ENCODE peak calls at places on chromosomes 5 and 9, in eight cellular contexts. X is transverse colon, K is stomach, U is adrenal gland, J is esophagus squamous epithelium, Q is A549, V is K562, P is esophagus muscularis mucosa. L is an unnamed sample. For H3K9me3, the result is how much of the 10 kb centered on the place peaks cover.

GRCh38 chr5:107524111-107524510 is 146.6 kb downstream of the EFNA5 start:
- DNase-seq in X (no peak), V (no peak), K (no peak), J (no peak), U (no peak), Q (no peak), P (no peak), L (no peak)

GRCh38 chr9:125990186-125990792 is 243.1 kb downstream of the PBX3 start:
- DNase-seq in P (no peak), V (no peak), X (no peak), Q (no peak), U (no peak), K (no peak), J (no peak), L (no peak)

GRCh38 chr9:14326264-14326826 is 12.4 kb upstream of the NFIB start:
- DNase-seq in J (no peak), X (no peak), V (no peak), K (no peak), P (no peak), U (no peak), Q (peak), L (no peak)

GRCh38 chr5:1860949-1861348 is 21.8 kb downstream of the IRX4 start:
- DNase-seq in U (no peak), Q (no peak), K (no peak), J (no peak), X (no peak), V (no peak), P (no peak), L (no peak)

GRCh38 chr9:98054376-98054951 is 2.1 kb upstream of the NANS start:
- DNase-seq in X (no peak), K (no peak), J (no peak), P (no peak), V (no peak), Q (no peak), U (no peak), L (no peak)

GRCh38 chr5:75020016-75020656 is 32.2 kb downstream of the GCNT4 start:
- DNase-seq in K (peak), Q (no peak), J (no peak), P (peak), V (no peak), U (no peak), X (peak), L (peak)

GRCh38 chr5:40652441-40653220 is 27.1 kb upstream of the PTGER4 start:
- DNase-seq in Q (no peak), X (peak), P (no peak), U (no peak), V (no peak), K (no peak), J (no peak), L (no peak)

GRCh38 chr5:11172484-11172883 is 411.4 kb upstream of the DAP start:
- DNase-seq in P (no peak), V (no peak), X (no peak), Q (no peak), K (no peak), J (no peak), U (no peak), L (no peak)

GRCh38 chr9:137083418-137084004 is 3.3 kb upstream of the MAN1B1 start:
- DNase-seq in X (peak), J (no peak), V (peak), P (peak), U (peak), K (peak), Q (peak), L (no peak)

GRCh38 chr5:6510132-6510531 is 61.5 kb downstream of the UBE2QL1 start:
- DNase-seq in P (no peak), Q (no peak), J (no peak), U (no peak), X (no peak), V (no peak), K (no peak), L (no peak)

GRCh38 chr5:102049517-102049916 is 246.6 kb downstream of the SLCO4C1 start:
- DNase-seq in K (no peak), X (no peak), Q (no peak), P (no peak), U (no peak), V (no peak), J (no peak), L (no peak)

GRCh38 chr5:90015584-90016018 is 394.0 kb downstream of the CETN3 start:
- DNase-seq in J (no peak), X (no peak), U (no peak), Q (no peak), K (no peak), V (no peak), P (no peak), L (no peak)

GRCh38 chr9:3893519-3893918 is 367.7 kb upstream of the RFX3 start:
- DNase-seq in Q (no peak), V (no peak), X (peak), U (no peak), J (no peak), K (no peak), P (no peak), L (no peak)

GRCh38 chr9:93205045-93205768 is 21.3 kb downstream of the WNK2 start:
- DNase-seq in K (peak), U (peak), P (no peak), J (no peak), V (no peak), X (no peak), Q (no peak), L (peak)

GRCh38 chr5:14180437-14180836 is 37.3 kb downstream of the TRIO start:
- DNase-seq in X (no peak), Q (no peak), K (no peak), P (no peak), U (no peak), V (no peak), J (no peak), L (no peak)

GRCh38 chr5:5078009-5078897 is 61.9 kb upstream of the ADAMTS16 start:
- DNase-seq in X (no peak), Q (no peak), U (no peak), J (no peak), P (peak), K (no peak), V (peak), L (no peak)

GRCh38 chr9:20844916-20845315 is 160.9 kb downstream of the FOCAD start:
- DNase-seq in P (no peak), X (no peak), V (no peak), U (no peak), Q (no peak), J (no peak), K (no peak), L (no peak)

GRCh38 chr5:76252437-76252836 is 150.6 kb upstream of the IQGAP2 start:
- DNase-seq in K (no peak), P (no peak), Q (no peak), X (no peak), V (no peak), J (no peak), U (no peak), L (no peak)

GRCh38 chr5:116395178-116395577 is 179.4 kb downstream of the SEMA6A start:
- DNase-seq in X (no peak), U (no peak), V (no peak), Q (no peak), P (no peak), J (no peak), K (no peak), L (no peak)

GRCh38 chr5:1262381-1262780 is 32.5 kb downstream of the TERT start:
- DNase-seq in U (no peak), V (no peak), K (no peak), P (no peak), Q (no peak), J (no peak), X (no peak), L (no peak)

GRCh38 chr9:69132391-69132790 is 41.7 kb upstream of the TJP2 start:
- DNase-seq in V (no peak), P (no peak), Q (no peak), X (no peak), J (no peak), U (no peak), K (no peak), L (no peak)

GRCh38 chr5:32083981-32084430 is 90.1 kb downstream of the GOLPH3 start:
- DNase-seq in U (no peak), K (no peak), Q (no peak), X (no peak), P (no peak), V (no peak), J (no peak), L (no peak)

GRCh38 chr5:169980418-169981053 is at the start of gene INSYN2B:
- DNase-seq in Q (peak), P (no peak), X (peak), K (peak), U (peak), J (no peak), V (peak), L (peak)

GRCh38 chr5:73496984-73497457 is 1.2 kb upstream of the BTF3 start:
- DNase-seq in U (no peak), J (no peak), X (no peak), P (no peak), V (peak), Q (peak), K (no peak), L (no peak)

GRCh38 chr5:42745426-42745825 is 11.2 kb upstream of the CCDC152 start:
- DNase-seq in Q (peak), V (no peak), K (no peak), X (peak), P (no peak), U (no peak), J (no peak), L (no peak)

GRCh38 chr5:79503794-79504495 is 10.0 kb downstream of the HOMER1 start:
- DNase-seq in X (no peak), K (no peak), Q (peak), U (no peak), J (no peak), V (no peak), P (no peak), L (no peak)

GRCh38 chr5:55932700-55933099 is 62.1 kb downstream of the IL6ST start:
- DNase-seq in V (no peak), K (no peak), X (no peak), Q (no peak), U (no peak), P (no peak), J (no peak), L (no peak)

GRCh38 chr9:92962846-92963245 is 15.5 kb downstream of the FGD3 start:
- DNase-seq in J (no peak), X (no peak), Q (no peak), U (no peak), P (no peak), V (no peak), K (no peak), L (no peak)

GRCh38 chr5:94540856-94541494 is 77.4 kb downstream of the KIAA0825 start:
- DNase-seq in J (no peak), X (no peak), P (no peak), U (no peak), K (no peak), Q (no peak), V (no peak), L (no peak)

GRCh38 chr5:17087035-17087434 is 130.4 kb upstream of the BASP1 start:
- DNase-seq in U (no peak), Q (peak), J (no peak), K (no peak), X (no peak), V (no peak), P (no peak), L (no peak)

GRCh38 chr5:132778129-132778528 is 1.1 kb upstream of the SEPTIN8 start:
- DNase-seq in V (no peak), P (no peak), K (no peak), Q (no peak), U (no peak), J (no peak), X (no peak), L (no peak)

GRCh38 chr5:151637676-151638075 is 46.5 kb upstream of the FAT2 start:
- DNase-seq in K (no peak), J (no peak), V (no peak), X (no peak), U (no peak), P (no peak), Q (no peak), L (no peak)

GRCh38 chr5:176573564-176574296 is 24.6 kb downstream of the CDHR2 start:
- DNase-seq in U (peak), V (peak), X (peak), Q (peak), K (peak), J (no peak), P (no peak), L (peak)

GRCh38 chr5:109943701-109944235 is 254.0 kb downstream of the MAN2A1 start:
- DNase-seq in K (no peak), X (no peak), P (no peak), U (no peak), J (no peak), Q (no peak), V (no peak), L (no peak)

GRCh38 chr5:127813633-127814171 is 110.5 kb downstream of the CCDC192 start:
- DNase-seq in P (no peak), K (no peak), V (no peak), U (peak), X (no peak), J (no peak), Q (peak), L (no peak)

GRCh38 chr9:115085773-115086377 is 32.1 kb downstream of the TNC start:
- DNase-seq in K (no peak), X (no peak), Q (no peak), J (no peak), V (no peak), P (no peak), U (no peak), L (no peak)

GRCh38 chr5:68428232-68428811 is 212.8 kb downstream of the PIK3R1 start:
- DNase-seq in X (no peak), Q (no peak), V (peak), K (no peak), J (no peak), U (no peak), P (no peak), L (no peak)

GRCh38 chr9:133992780-133993634 is 883 bp upstream of the VAV2 start:
- DNase-seq in J (peak), U (peak), V (peak), Q (peak), P (peak), X (peak), K (peak), L (peak)
- TF ChIP-seq POLR2A in J (peak), U (peak), V (peak), Q (peak), P (peak), X (peak), K (no peak), L (peak)

GRCh38 chr5:103474671-103475070 is 87.9 kb downstream of the NUDT12 start:
- DNase-seq in K (no peak), J (no peak), V (no peak), U (no peak), P (no peak), Q (no peak), X (no peak), L (no peak)
- TF ChIP-seq CTCF in K (no peak), J (no peak), V (no peak), U (no peak), P (no peak), Q (no peak), X (no peak), L (no peak)

DNA sequence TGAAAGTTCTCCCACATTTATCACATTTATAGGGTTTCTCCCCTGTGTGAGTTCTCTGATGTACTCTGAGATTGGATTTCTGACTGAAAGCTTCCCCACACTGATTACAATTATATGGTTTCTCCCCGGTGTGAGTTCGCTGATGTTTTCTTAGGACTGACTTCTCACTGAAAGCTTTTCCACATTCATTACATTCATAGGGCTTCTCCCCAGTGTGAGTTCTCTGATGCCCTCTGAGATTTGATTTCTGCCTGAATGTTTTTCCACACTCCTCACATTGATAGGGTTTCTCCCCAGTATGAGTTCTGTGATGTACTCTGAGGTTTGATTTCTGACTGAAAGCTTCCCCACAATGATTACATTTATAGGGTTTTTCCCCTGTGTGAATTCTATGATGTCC is 36.3 kb downstream of the ZNF782 start:
- DNase-seq in U (no peak), J (no peak), V (no peak), Q (no peak), K (no peak), X (no peak), P (no peak), L (no peak)
- H3K9me3 ChIP-seq in U (half or more), J (under half), V (under half), Q (half or more), K (half or more), X (half or more), P (half or more), L (under half)

GRCh38 chr5:172283862-172284274 is 304 bp upstream of the UBTD2 start:
- DNase-seq in V (peak), X (peak), Q (peak), U (peak), P (peak), J (no peak), K (peak), L (peak)
- TF ChIP-seq POLR2A in V (no peak), X (no peak), Q (peak), U (peak), P (no peak), J (no peak), K (no peak), L (no peak)

DNA sequence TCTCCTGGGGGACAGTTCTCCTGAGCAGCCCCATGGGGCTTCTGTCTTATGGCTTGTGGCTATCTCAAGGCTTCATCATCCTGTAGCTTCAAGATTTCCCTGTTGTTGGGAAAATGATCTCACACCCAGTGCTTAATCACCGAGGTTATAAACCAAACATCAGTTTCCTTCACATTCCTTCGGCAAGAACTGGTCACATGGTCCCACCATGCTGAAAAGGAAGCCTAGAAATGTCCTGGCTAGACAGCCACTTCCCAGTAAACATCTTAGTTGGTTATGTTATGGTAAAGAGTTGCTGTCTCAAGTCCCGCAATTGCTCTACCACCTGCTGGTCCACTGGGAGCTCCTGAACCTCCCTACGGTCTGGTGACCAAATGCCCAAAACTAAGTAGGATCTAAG is 66.0 kb downstream of the RAB3C start:
- DNase-seq in Q (no peak), K (no peak), V (no peak), J (no peak), U (no peak), X (no peak), P (no peak), L (no peak)
- TF ChIP-seq CTCF in Q (no peak), K (no peak), V (no peak), J (no peak), U (no peak), X (no peak), P (no peak), L (no peak)

DNA sequence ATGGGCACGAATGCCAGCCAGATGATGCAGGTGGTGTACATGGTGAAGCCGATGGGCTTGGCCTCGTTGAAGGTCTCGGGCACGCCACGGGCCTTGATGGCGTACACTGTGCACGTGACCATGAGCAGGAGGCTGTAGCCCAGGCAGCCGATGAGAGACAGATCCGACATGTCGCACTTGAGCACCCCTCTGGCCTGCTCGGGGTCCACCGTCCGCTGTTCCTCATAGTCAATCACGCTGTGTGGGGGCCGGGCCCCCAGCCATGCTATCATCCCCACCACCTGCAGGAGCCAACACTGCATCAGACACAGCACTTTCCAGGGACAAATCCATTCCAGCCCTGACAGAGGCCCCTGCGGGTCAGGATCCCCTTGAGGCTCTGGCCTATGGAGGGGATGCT is 12.2 kb downstream of the GRM6 start:
- DNase-seq in Q (no peak), K (no peak), J (no peak), U (no peak), X (no peak), V (no peak), P (no peak), L (no peak)
- H3K9me3 ChIP-seq in Q (under half), K (under half), J (under half), U (under half), X (under half), V (under half), P (half or more), L (under half)

DNA sequence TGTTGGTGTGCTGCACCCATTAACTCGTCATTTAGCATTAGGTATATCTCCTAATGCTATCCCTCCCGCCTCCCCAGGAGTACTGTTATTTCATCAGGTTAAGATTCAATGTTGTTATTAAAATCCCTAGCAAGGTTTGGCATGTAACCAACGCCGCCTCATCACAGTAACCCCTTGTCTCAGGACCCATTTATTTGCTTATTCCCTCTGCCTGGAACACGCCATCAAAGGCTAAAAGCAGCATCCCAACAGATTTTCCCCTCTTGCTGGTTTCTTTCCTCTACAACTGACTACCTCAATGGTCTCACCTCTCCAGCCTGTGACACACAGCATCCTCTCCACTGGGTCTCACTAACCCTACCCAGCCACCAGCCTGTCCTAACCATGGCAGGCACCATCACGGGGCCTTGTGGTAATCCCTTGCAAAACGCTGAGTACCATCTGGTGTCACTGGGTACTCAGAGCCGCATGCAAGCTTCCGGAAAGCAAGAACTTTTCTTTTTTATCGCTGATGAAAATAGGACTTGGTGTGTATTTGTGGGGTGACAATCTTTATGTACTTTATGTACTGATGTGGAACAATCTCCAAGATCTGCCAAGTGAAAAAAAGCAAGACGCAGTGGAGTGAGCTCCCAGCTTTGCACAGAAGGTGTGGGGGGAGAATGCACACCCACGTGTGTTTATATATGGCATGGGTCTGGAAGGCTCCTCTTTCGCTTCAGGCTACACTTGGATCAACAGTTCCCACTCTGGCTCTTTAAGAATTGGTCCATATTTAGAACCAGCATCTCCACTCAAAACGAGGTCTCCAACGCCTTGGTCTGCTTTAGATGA is 6.1 kb downstream of the RPS14 start:
- DNase-seq in P (no peak), U (no peak), V (no peak), X (no peak), J (no peak), Q (no peak), K (no peak), L (no peak)
- TF ChIP-seq POLR2A in P (no peak), U (no peak), V (peak), X (no peak), J (no peak), Q (no peak), K (no peak), L (no peak)

GRCh38 chr9:34139477-34140146 is 13.1 kb upstream of the DCAF12 start:
- DNase-seq in U (peak), K (peak), V (peak), J (no peak), X (peak), P (no peak), Q (peak), L (peak)
- TF ChIP-seq CTCF in U (peak), K (peak), V (peak), J (no peak), X (no peak), P (peak), Q (peak), L (peak)